ENCODE peak calls at places on chromosomes 3 and 15, in ten cellular contexts. K is EL; B is psoas muscle; Q is cardiac fibroblast; E is fibroblast of pulmonary artery; L is HCEC 1CT; N is naive thymus-derived CD8-positive, alpha-beta T cell; S is non-pigmented ciliary epithelial cell; R is GM06990; J is progenitor cell of endocrine pancreas. I is an unnamed sample.

GRCh38 chr15:60871152-60871551 is 357.9 kb downstream of the RORA start:
- DNase-seq in K (no peak), B (no peak), Q (no peak), E (no peak), L (no peak), N (no peak), S (no peak), R (no peak), J (no peak), I (no peak)

GRCh38 chr3:153852355-153852754 is 268.8 kb upstream of the ARHGEF26 start:
- DNase-seq in K (no peak), B (no peak), Q (no peak), E (no peak), L (no peak), N (no peak), S (no peak), R (no peak), J (no peak), I (no peak)

GRCh38 chr15:54559405-54560064 is 581.3 kb downstream of the UNC13C start:
- DNase-seq in K (no peak), B (no peak), Q (no peak), E (no peak), L (no peak), N (no peak), S (no peak), R (no peak), J (no peak), I (no peak)

GRCh38 chr15:45456212-45457106 is 66.1 kb downstream of the SLC30A4 start:
- DNase-seq in K (peak; percentile 100), B (peak; percentile 48), Q (peak; percentile 98), E (peak; percentile 100), L (peak; percentile 99), N (peak; percentile 7), S (peak; percentile 100), R (no peak), J (no peak), I (no peak)

GRCh38 chr3:54755746-54756145 is 172.1 kb downstream of the LRTM1 start:
- DNase-seq in K (no peak), B (no peak), Q (no peak), E (no peak), L (no peak), N (no peak), S (no peak), R (no peak), J (no peak), I (no peak)

GRCh38 chr3:24401090-24401810 is 93.4 kb downstream of the THRB start:
- DNase-seq in K (no peak), B (no peak), Q (peak; percentile 12), E (no peak), L (peak; percentile 16), N (no peak), S (no peak), R (no peak), J (no peak), I (no peak)

GRCh38 chr3:32257042-32257441 is 18.6 kb downstream of the CMTM8 start:
- DNase-seq in K (no peak), B (no peak), Q (no peak), E (no peak), L (no peak), N (no peak), S (no peak), R (no peak), J (no peak), I (no peak)

GRCh38 chr15:80694624-80695098 is 449 bp upstream of the ABHD17C start:
- DNase-seq in K (peak; percentile 51), B (peak; percentile 32), Q (peak; percentile 55), E (peak; percentile 56), L (peak; percentile 20), N (peak; percentile 0), S (no peak), R (no peak), J (peak; percentile 20), I (no peak)

GRCh38 chr3:169286992-169287391 is 376.5 kb downstream of the MECOM start:
- DNase-seq in K (no peak), B (no peak), Q (no peak), E (no peak), L (no peak), N (no peak), S (no peak), R (no peak), J (no peak), I (no peak)

GRCh38 chr3:146166450-146167222 is 5.7 kb upstream of the PLOD2 start:
- DNase-seq in K (peak; percentile 95), B (no peak), Q (peak; percentile 80), E (peak; percentile 83), L (peak; percentile 88), N (no peak), S (peak; percentile 60), R (no peak), J (no peak), I (no peak)

GRCh38 chr3:141082064-141082463 is 30.9 kb downstream of the SPSB4 start:
- DNase-seq in K (no peak), B (no peak), Q (no peak), E (no peak), L (no peak), N (no peak), S (no peak), R (no peak), J (no peak), I (no peak)

GRCh38 chr15:80932989-80933388 is 56.6 kb downstream of the MESD start:
- DNase-seq in K (no peak), B (peak; percentile 25), Q (peak; percentile 75), E (peak; percentile 52), L (no peak), N (no peak), S (no peak), R (no peak), J (no peak), I (no peak)

GRCh38 chr3:100810671-100811070 is 101.4 kb downstream of the TFG start:
- DNase-seq in K (peak; percentile 81), B (no peak), Q (peak; percentile 70), E (peak; percentile 51), L (peak; percentile 90), N (no peak), S (peak; percentile 45), R (no peak), J (no peak), I (no peak)

GRCh38 chr3:38153221-38153620 is 12.1 kb upstream of the OXSR1 start:
- DNase-seq in K (no peak), B (no peak), Q (no peak), E (no peak), L (no peak), N (no peak), S (no peak), R (no peak), J (no peak), I (no peak)

GRCh38 chr15:98651581-98652220 is 3.4 kb downstream of the IGF1R start:
- DNase-seq in K (peak; percentile 40), B (no peak), Q (peak; percentile 29), E (peak; percentile 16), L (peak; percentile 39), N (peak; percentile 61), S (no peak), R (no peak), J (no peak), I (peak; percentile 34)

GRCh38 chr3:52244061-52244628 is 1.4 kb upstream of the PPM1M start:
- DNase-seq in K (peak; percentile 89), B (peak; percentile 30), Q (peak; percentile 43), E (peak; percentile 44), L (peak; percentile 21), N (no peak), S (no peak), R (peak; percentile 82), J (no peak), I (no peak)

GRCh38 chr3:186461141-186461540 is 83.0 kb downstream of the CRYGS start:
- DNase-seq in K (peak; percentile 67), B (no peak), Q (peak; percentile 28), E (peak; percentile 49), L (peak; percentile 82), N (no peak), S (peak; percentile 45), R (no peak), J (no peak), I (no peak)

GRCh38 chr3:12286927-12287726 is 1.7 kb upstream of the PPARG start:
- DNase-seq in K (peak; percentile 26), B (peak; percentile 20), Q (peak; percentile 29), E (no peak), L (peak; percentile 16), N (no peak), S (no peak), R (no peak), J (peak; percentile 33), I (no peak)

GRCh38 chr15:63986751-63987341 is 59.4 kb downstream of the DAPK2 start:
- DNase-seq in K (no peak), B (no peak), Q (no peak), E (no peak), L (no peak), N (no peak), S (no peak), R (peak; percentile 77), J (no peak), I (no peak)

GRCh38 chr3:42908675-42909074 is 2.7 kb downstream of the ZNF662 start:
- DNase-seq in K (no peak), B (no peak), Q (no peak), E (no peak), L (no peak), N (no peak), S (no peak), R (no peak), J (no peak), I (no peak)

GRCh38 chr3:35079403-35079802 is 559.9 kb upstream of the ARPP21 start:
- DNase-seq in K (no peak), B (no peak), Q (no peak), E (no peak), L (no peak), N (no peak), S (no peak), R (no peak), J (no peak), I (no peak)

GRCh38 chr3:71301001-71301400 is 282.5 kb downstream of the FOXP1 start:
- DNase-seq in K (no peak), B (no peak), Q (no peak), E (no peak), L (no peak), N (no peak), S (no peak), R (peak; percentile 3), J (no peak), I (no peak)

GRCh38 chr3:16769525-16769924 is 115.2 kb upstream of the PLCL2 start:
- DNase-seq in K (no peak), B (no peak), Q (no peak), E (no peak), L (no peak), N (no peak), S (no peak), R (no peak), J (no peak), I (no peak)

GRCh38 chr3:170012683-170013400 is 25.0 kb upstream of the GPR160 start:
- DNase-seq in K (no peak), B (no peak), Q (no peak), E (no peak), L (no peak), N (no peak), S (no peak), R (no peak), J (no peak), I (no peak)

GRCh38 chr3:20648921-20649381 is 462.9 kb upstream of the SGO1 start:
- DNase-seq in K (peak; percentile 59), B (no peak), Q (peak; percentile 52), E (peak; percentile 62), L (peak; percentile 34), N (no peak), S (peak; percentile 77), R (no peak), J (no peak), I (no peak)

GRCh38 chr3:79139395-79140060 is 628.3 kb downstream of the ROBO1 start:
- DNase-seq in K (peak; percentile 18), B (no peak), Q (peak; percentile 33), E (peak; percentile 57), L (peak; percentile 11), N (no peak), S (peak; percentile 63), R (no peak), J (no peak), I (no peak)

GRCh38 chr3:48194446-48195071 is 6.3 kb upstream of the CDC25A start:
- DNase-seq in K (peak; percentile 67), B (peak; percentile 36), Q (peak; percentile 71), E (peak; percentile 73), L (peak; percentile 48), N (no peak), S (peak; percentile 6), R (no peak), J (peak; percentile 71), I (peak; percentile 66)

I was measured in prostate gland.